ENCODE peak calls at places on chromosome 17, in four cellular contexts. U is prostate gland, W is A549, D is left ventricle myocardium inferior. P is an unnamed sample.

GRCh38 chr17:69711504-69711903 is 297.0 kb downstream of the MAP2K6 start:
- DNase-seq in U (no peak), W (no peak), D (no peak), P (no peak)

GRCh38 chr17:79280010-79280409 is 205.4 kb downstream of the ENGASE start:
- DNase-seq in U (no peak), W (no peak), D (no peak), P (no peak)

GRCh38 chr17:15233022-15233805 is 31.9 kb downstream of the PMP22 start:
- DNase-seq in U (no peak), W (peak), D (no peak), P (no peak)

GRCh38 chr17:6446516-6447100 is 2.4 kb downstream of the PIMREG start:
- DNase-seq in U (no peak), W (no peak), D (no peak), P (no peak)

GRCh38 chr17:75832164-75832651 is 12.0 kb downstream of the UNC13D start:
- DNase-seq in U (no peak), W (no peak), D (no peak), P (no peak)

GRCh38 chr17:77462553-77463497 is 322.1 kb downstream of the SEC14L1 start:
- DNase-seq in U (no peak), W (no peak), D (no peak), P (no peak)

GRCh38 chr17:17693955-17694228 is 12.6 kb downstream of the RAI1 start:
- DNase-seq in U (no peak), W (no peak), D (no peak), P (no peak)

GRCh38 chr17:49012893-49013255 is 15.7 kb downstream of the IGF2BP1 start:
- DNase-seq in U (no peak), W (no peak), D (no peak), P (no peak)

GRCh38 chr17:74096456-74096855 is 107.0 kb upstream of the RPL38 start:
- DNase-seq in U (no peak), W (no peak), D (no peak), P (no peak)

GRCh38 chr17:9095390-9095789 is 74.1 kb downstream of the NTN1 start:
- DNase-seq in U (no peak), W (no peak), D (no peak), P (no peak)

GRCh38 chr17:48215583-48216139 is 108.1 kb downstream of the SNX11 start:
- DNase-seq in U (no peak), W (peak), D (no peak), P (no peak)

GRCh38 chr17:59391026-59391425 is 59.6 kb downstream of the YPEL2 start:
- DNase-seq in U (no peak), W (no peak), D (no peak), P (no peak)

GRCh38 chr17:44661835-44662234 is 5.6 kb downstream of the MEIOC start:
- DNase-seq in U (no peak), W (no peak), D (no peak), P (no peak)

GRCh38 chr17:74873874-74874614 is 1.2 kb upstream of the FDXR start:
- DNase-seq in U (no peak), W (peak), D (no peak), P (no peak)

GRCh38 chr17:41230094-41230493 is 2.2 kb upstream of the KRTAP9-3 start:
- DNase-seq in U (no peak), W (no peak), D (no peak), P (no peak)

GRCh38 chr17:29844339-29845048 is 85.5 kb downstream of the SSH2 start:
- DNase-seq in U (no peak), W (no peak), D (no peak), P (no peak)

GRCh38 chr17:57006040-57006439 is 28.1 kb downstream of the SCPEP1 start:
- DNase-seq in U (no peak), W (no peak), D (no peak), P (no peak)

GRCh38 chr17:57011482-57012015 is 33.6 kb downstream of the SCPEP1 start:
- DNase-seq in U (no peak), W (no peak), D (no peak), P (no peak)

GRCh38 chr17:57010495-57010894 is 32.6 kb downstream of the SCPEP1 start:
- DNase-seq in U (no peak), W (no peak), D (no peak), P (no peak)

GRCh38 chr17:57009737-57010445 is 32.0 kb downstream of the SCPEP1 start:
- DNase-seq in U (peak), W (peak), D (peak), P (no peak)

GRCh38 chr17:57008958-57009357 is 31.0 kb downstream of the SCPEP1 start:
- DNase-seq in U (no peak), W (no peak), D (no peak), P (no peak)
- H3K27ac ChIP-seq in U (no peak), W (no peak), D (no peak), P (no peak)

GRCh38 chr17:14052886-14053615 is 16.3 kb upstream of the COX10 start:
- DNase-seq in U (peak), W (no peak), D (no peak), P (no peak)
- TF ChIP-seq CTCF in U (no peak), W (no peak), D (no peak), P (no peak)

GRCh38 chr17:62090868-62091267 is 25.8 kb upstream of the MED13 start:
- DNase-seq in U (no peak), W (no peak), D (no peak), P (no peak)

GRCh38 chr17:62094175-62094574 is 29.1 kb upstream of the MED13 start:
- DNase-seq in U (no peak), W (no peak), D (no peak), P (no peak)

GRCh38 chr17:62093188-62094155 is 28.4 kb upstream of the MED13 start:
- DNase-seq in U (no peak), W (peak), D (no peak), P (no peak)

GRCh38 chr17:62091804-62092203 is 26.7 kb upstream of the MED13 start:
- DNase-seq in U (no peak), W (no peak), D (no peak), P (no peak)

DNA sequence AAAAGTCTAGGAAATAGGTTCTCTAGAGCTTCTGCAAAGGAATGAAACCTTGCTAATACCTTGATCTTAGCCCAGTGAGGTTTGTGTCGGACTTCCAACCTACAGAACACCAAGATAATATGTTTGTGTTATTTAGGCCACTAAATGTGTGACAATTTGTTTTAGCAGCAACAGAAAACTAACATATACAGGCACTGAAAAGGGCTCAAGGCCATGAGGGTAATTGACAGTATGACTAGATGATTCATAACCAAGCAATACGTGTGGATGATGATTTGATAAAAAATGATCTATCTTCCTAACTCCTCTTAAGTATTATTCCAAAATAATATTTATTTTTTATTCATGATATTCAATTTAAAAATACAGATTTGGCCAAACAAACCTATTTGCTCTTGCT is 27.7 kb upstream of the MED13 start:
- DNase-seq in U (no peak), W (no peak), D (no peak), P (no peak)
- H3K27ac ChIP-seq in U (no peak), W (peak), D (no peak), P (no peak)

DNA sequence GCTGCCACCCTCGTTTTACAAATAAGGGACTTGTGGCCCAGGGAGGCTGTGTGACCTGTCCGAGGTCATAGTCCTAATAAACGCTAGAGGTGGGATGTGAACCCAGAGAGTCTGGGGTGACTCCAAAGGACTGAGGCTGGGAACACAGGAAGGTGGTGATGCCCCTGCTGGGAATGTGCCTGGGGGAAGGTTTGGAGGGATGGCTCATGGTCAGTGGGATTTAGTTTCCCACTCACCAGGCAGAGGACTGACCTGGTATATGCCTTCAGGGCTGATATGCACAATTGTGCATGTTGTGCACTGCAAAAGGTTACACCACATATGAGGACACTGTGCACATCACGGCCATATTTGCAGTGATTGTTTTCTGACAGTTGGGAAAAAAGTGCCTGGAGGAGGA is 13.9 kb upstream of the WNT9B start:
- DNase-seq in U (no peak), W (no peak), D (no peak), P (no peak)
- TF ChIP-seq CTCF in U (no peak), W (no peak), D (no peak), P (no peak)

GRCh38 chr17:50059759-50060273 is 3.9 kb downstream of the ITGA3 start:
- DNase-seq in U (no peak), W (no peak), D (no peak), P (peak)
- H3K27ac ChIP-seq in U (peak), W (peak), D (peak), P (peak)

GRCh38 chr17:28469376-28469775 is 4.1 kb upstream of the SLC13A2 start:
- DNase-seq in U (no peak), W (no peak), D (no peak), P (peak)

GRCh38 chr17:28467456-28468025 is 5.9 kb upstream of the SLC13A2 start:
- DNase-seq in U (no peak), W (no peak), D (no peak), P (no peak)

GRCh38 chr17:28468781-28469180 is 4.7 kb upstream of the SLC13A2 start:
- DNase-seq in U (no peak), W (no peak), D (no peak), P (no peak)

GRCh38 chr17:28466001-28466400 is 7.4 kb upstream of the SLC13A2 start:
- DNase-seq in U (no peak), W (no peak), D (no peak), P (no peak)

DNA sequence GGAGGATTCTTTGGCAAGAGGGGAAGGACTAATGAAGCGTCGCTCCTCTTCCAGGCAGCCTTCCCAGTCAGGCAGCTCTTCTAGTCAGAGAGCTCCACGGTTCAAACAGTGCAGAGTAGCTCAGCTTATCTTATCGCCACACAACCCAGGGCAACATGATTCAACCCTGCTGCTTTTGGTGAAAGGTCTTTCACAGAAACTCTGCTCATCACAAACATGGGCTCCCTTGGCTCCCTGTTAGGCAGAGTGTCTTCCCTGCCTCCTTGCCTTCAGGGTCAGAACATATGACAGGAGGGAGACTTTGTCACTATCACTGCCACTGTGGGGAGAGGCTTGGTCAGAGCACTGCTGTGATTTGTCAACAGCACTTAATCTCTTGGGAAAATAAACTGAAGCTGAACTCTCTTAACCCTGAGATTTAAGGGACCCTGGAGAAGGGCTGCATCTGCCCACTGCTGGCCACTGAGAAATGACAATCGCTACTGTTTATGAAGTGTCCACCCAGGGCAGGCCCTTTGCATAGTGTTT is 6.9 kb upstream of the SLC13A2 start:
- DNase-seq in U (no peak), W (no peak), D (no peak), P (no peak)
- TF ChIP-seq CTCF in U (no peak), W (no peak), D (no peak), P (no peak)